ENCODE peak calls at places on chromosomes 12 and 14, in seven cellular contexts. J is H7; X is GM13977; H is CD8-positive, alpha-beta memory T cell; V is prostate gland; C is anterior cingulate cortex; D is stomach. L is an unnamed sample.

GRCh38 chr12:123062682-123063426 is 82.4 kb downstream of the ARL6IP4 start:
- DNase-seq in J (no peak), X (no peak), H (no peak), V (no peak), C (no peak), D (peak), L (peak)

GRCh38 chr12:114163766-114164165 is 197.6 kb upstream of the RBM19 start:
- DNase-seq in J (no peak), X (no peak), H (no peak), V (no peak), C (no peak), D (no peak), L (no peak)

GRCh38 chr12:44525806-44526654 is 350.1 kb downstream of the NELL2 start:
- DNase-seq in J (no peak), X (no peak), H (no peak), V (no peak), C (no peak), D (no peak), L (no peak)

GRCh38 chr14:88614218-88614907 is 51.5 kb downstream of the ZC3H14 start:
- DNase-seq in J (no peak), X (peak), H (no peak), V (no peak), C (no peak), D (no peak), L (peak)

GRCh38 chr14:72594099-72594901 is 299.6 kb downstream of the DPF3 start:
- DNase-seq in J (no peak), X (no peak), H (peak), V (no peak), C (no peak), D (no peak), L (no peak)

GRCh38 chr14:74886001-74886400 is 4.3 kb downstream of the DLST start:
- DNase-seq in J (peak), X (no peak), H (no peak), V (no peak), C (no peak), D (no peak), L (peak)

GRCh38 chr14:99481745-99482099 is 513 bp downstream of the CCNK start:
- DNase-seq in J (no peak), X (no peak), H (no peak), V (peak), C (no peak), D (no peak), L (peak)

GRCh38 chr12:109728921-109729836 is 15.6 kb downstream of the FAM222A start:
- DNase-seq in J (no peak), X (no peak), H (peak), V (peak), C (no peak), D (no peak), L (no peak)

GRCh38 chr14:69046468-69046867 is 67.4 kb upstream of the ACTN1 start:
- DNase-seq in J (no peak), X (no peak), H (no peak), V (no peak), C (no peak), D (peak), L (no peak)

GRCh38 chr12:63846249-63846967 is 1.9 kb downstream of the SRGAP1 start:
- DNase-seq in J (no peak), X (no peak), H (no peak), V (no peak), C (no peak), D (no peak), L (no peak)

GRCh38 chr14:29926701-29927595 is 699 bp downstream of the PRKD1 start:
- DNase-seq in J (peak), X (peak), H (no peak), V (peak), C (peak), D (peak), L (peak)